ENCODE peak calls at places on chromosomes 12 and 14, in six cellular contexts. One of them, this sample, is unnamed.

GRCh38 chr12:94644141-94644575 is 6.2 kb downstream of the TMCC3 start:
- DNase-seq in spleen: peak; percentile 85
- DNase-seq in PC-3: peak; percentile 77
- DNase-seq in naive thymus-derived CD4-positive, alpha-beta T cell: no peak
- DNase-seq in A549: no peak
- DNase-seq in CD8-positive, alpha-beta T cell: no peak
- DNase-seq in this sample: no peak

GRCh38 chr14:23537351-23538048 is 14.1 kb downstream of the ZFHX2 start:
- DNase-seq in spleen: peak; percentile 60
- DNase-seq in CD8-positive, alpha-beta T cell: no peak
- DNase-seq in A549: no peak
- DNase-seq in PC-3: no peak
- DNase-seq in naive thymus-derived CD4-positive, alpha-beta T cell: no peak
- DNase-seq in this sample: no peak

GRCh38 chr14:39469094-39469710 is 37.0 kb upstream of the FBXO33 start:
- DNase-seq in spleen: no peak
- DNase-seq in A549: no peak
- DNase-seq in PC-3: no peak
- DNase-seq in CD8-positive, alpha-beta T cell: peak; percentile 14
- DNase-seq in naive thymus-derived CD4-positive, alpha-beta T cell: peak; percentile 19
- DNase-seq in this sample: no peak

GRCh38 chr12:14964401-14964800 is 3.0 kb upstream of the ARHGDIB start:
- DNase-seq in CD8-positive, alpha-beta T cell: no peak
- DNase-seq in A549: no peak
- DNase-seq in naive thymus-derived CD4-positive, alpha-beta T cell: no peak
- DNase-seq in spleen: no peak
- DNase-seq in PC-3: no peak
- DNase-seq in this sample: no peak

GRCh38 chr12:79689477-79690155 is 1.1 kb downstream of the PAWR start:
- DNase-seq in spleen: peak; percentile 91
- DNase-seq in CD8-positive, alpha-beta T cell: no peak
- DNase-seq in A549: peak; percentile 38
- DNase-seq in PC-3: peak; percentile 61
- DNase-seq in naive thymus-derived CD4-positive, alpha-beta T cell: peak; percentile 2
- DNase-seq in this sample: no peak

GRCh38 chr12:9648701-9649531 is 20.6 kb upstream of the CLEC2D start:
- DNase-seq in CD8-positive, alpha-beta T cell: no peak
- DNase-seq in PC-3: no peak
- DNase-seq in naive thymus-derived CD4-positive, alpha-beta T cell: no peak
- DNase-seq in A549: no peak
- DNase-seq in spleen: no peak
- DNase-seq in this sample: no peak

GRCh38 chr12:95216704-95217376 is 427 bp downstream of the FGD6 start:
- DNase-seq in A549: peak; percentile 35
- DNase-seq in spleen: no peak
- DNase-seq in naive thymus-derived CD4-positive, alpha-beta T cell: no peak
- DNase-seq in PC-3: peak; percentile 64
- DNase-seq in CD8-positive, alpha-beta T cell: no peak
- DNase-seq in this sample: no peak

GRCh38 chr12:67048371-67048770 is 220.8 kb upstream of the CAND1 start:
- DNase-seq in spleen: no peak
- DNase-seq in naive thymus-derived CD4-positive, alpha-beta T cell: no peak
- DNase-seq in A549: no peak
- DNase-seq in PC-3: peak; percentile 45
- DNase-seq in CD8-positive, alpha-beta T cell: no peak
- DNase-seq in this sample: no peak

GRCh38 chr12:102696045-102696444 is 215.7 kb upstream of the IGF1 start:
- DNase-seq in CD8-positive, alpha-beta T cell: no peak
- DNase-seq in A549: no peak
- DNase-seq in PC-3: no peak
- DNase-seq in naive thymus-derived CD4-positive, alpha-beta T cell: no peak
- DNase-seq in spleen: no peak
- DNase-seq in this sample: no peak

GRCh38 chr14:31265701-31266398 is 58.3 kb upstream of the HECTD1 start:
- DNase-seq in A549: no peak
- DNase-seq in naive thymus-derived CD4-positive, alpha-beta T cell: no peak
- DNase-seq in spleen: no peak
- DNase-seq in PC-3: peak; percentile 77
- DNase-seq in CD8-positive, alpha-beta T cell: no peak
- DNase-seq in this sample: no peak

GRCh38 chr14:31263485-31264133 is 56.0 kb upstream of the HECTD1 start:
- DNase-seq in naive thymus-derived CD4-positive, alpha-beta T cell: no peak
- DNase-seq in CD8-positive, alpha-beta T cell: no peak
- DNase-seq in spleen: no peak
- DNase-seq in PC-3: peak; percentile 97
- DNase-seq in A549: peak; percentile 57
- DNase-seq in this sample: peak; percentile 96

GRCh38 chr14:31268216-31268615 is 60.6 kb upstream of the HECTD1 start:
- DNase-seq in naive thymus-derived CD4-positive, alpha-beta T cell: no peak
- DNase-seq in PC-3: no peak
- DNase-seq in CD8-positive, alpha-beta T cell: no peak
- DNase-seq in spleen: no peak
- DNase-seq in A549: no peak
- DNase-seq in this sample: no peak

GRCh38 chr14:31269599-31270195 is 62.1 kb upstream of the HECTD1 start:
- DNase-seq in naive thymus-derived CD4-positive, alpha-beta T cell: no peak
- DNase-seq in PC-3: no peak
- DNase-seq in CD8-positive, alpha-beta T cell: no peak
- DNase-seq in A549: no peak
- DNase-seq in spleen: no peak
- DNase-seq in this sample: no peak

DNA sequence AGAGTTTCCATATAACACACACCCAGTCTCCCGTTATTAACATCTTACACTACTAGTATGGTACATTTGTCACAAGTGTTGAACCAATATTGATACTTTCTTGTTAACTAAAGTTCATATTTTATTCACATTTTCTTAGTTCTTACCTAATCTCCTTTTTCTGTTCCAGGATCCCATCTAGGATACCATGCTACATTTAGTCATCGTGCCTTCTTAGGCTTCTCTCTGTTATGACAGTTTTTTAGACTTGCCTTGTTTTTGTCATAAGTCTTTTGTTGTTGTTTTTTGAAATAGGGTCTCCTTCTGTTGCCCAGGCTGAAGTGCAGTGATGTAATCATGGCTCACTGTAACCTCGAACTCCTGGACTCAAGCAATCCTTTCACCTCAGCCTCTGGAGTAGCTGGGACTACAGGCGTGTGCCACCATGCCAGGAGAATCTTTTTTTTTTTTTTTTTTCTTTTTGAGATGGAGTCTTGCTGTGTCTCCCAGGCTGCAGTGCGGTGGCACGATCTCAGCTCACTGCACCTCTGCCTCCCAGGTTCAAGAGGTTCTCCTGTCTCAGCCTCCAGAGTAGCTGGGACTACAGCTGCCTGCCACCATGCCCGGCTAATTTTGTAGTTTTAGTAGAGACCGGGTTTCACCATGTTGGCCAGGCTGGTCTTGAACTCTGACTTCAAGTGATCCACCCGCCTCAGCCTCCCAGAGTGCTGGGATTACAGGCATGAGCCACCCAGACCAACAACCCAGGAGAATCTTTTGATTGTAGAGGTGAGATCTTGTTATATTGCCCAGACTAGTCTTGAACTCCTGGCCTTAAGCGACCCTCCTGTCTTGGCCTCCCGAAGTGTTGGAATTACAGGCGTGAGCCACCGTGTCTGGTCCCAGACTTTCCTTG is 59.1 kb upstream of the HECTD1 start:
- DNase-seq in spleen: no peak
- DNase-seq in PC-3: no peak
- DNase-seq in CD8-positive, alpha-beta T cell: no peak
- DNase-seq in naive thymus-derived CD4-positive, alpha-beta T cell: no peak
- DNase-seq in A549: no peak
- DNase-seq in this sample: no peak
- H3K27ac ChIP-seq in spleen: no peak overlapping the region
- H3K27ac ChIP-seq in PC-3: no peak overlapping the region
- H3K27ac ChIP-seq in CD8-positive, alpha-beta T cell: no peak overlapping the region
- H3K27ac ChIP-seq in naive thymus-derived CD4-positive, alpha-beta T cell: no peak overlapping the region
- H3K27ac ChIP-seq in A549: no peak overlapping the region
- H3K27ac ChIP-seq in this sample: no peak overlapping the region

DNA sequence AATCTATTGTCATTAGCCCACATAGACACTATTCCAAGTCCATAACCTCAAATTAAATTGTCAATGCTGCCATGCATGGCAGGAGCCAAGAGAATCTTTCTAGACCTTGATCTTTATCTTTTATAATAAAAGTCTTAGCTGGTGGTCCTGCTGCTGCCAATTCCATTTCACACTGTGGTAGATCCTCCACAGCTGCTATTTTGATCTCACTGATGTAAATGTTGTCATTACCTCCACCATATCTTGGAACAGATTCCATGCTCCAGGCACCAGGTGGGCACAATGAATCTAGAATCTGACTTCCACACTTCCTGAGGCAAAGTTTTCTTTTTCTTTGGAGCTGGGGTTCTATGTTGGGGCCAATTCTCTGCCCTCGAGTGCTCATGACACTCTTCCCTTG is 161.2 kb downstream of the TMTC3 start:
- DNase-seq in naive thymus-derived CD4-positive, alpha-beta T cell: no peak
- DNase-seq in PC-3: no peak
- DNase-seq in spleen: no peak
- DNase-seq in CD8-positive, alpha-beta T cell: no peak
- DNase-seq in A549: no peak
- DNase-seq in this sample: no peak
- H3K4me1 ChIP-seq in naive thymus-derived CD4-positive, alpha-beta T cell: no peaks in the 10 kb centered on the region
- H3K4me1 ChIP-seq in PC-3: peaks cover 42% of the 10 kb centered on the region
- H3K4me1 ChIP-seq in spleen: no peaks in the 10 kb centered on the region
- H3K4me1 ChIP-seq in CD8-positive, alpha-beta T cell: no peaks in the 10 kb centered on the region
- H3K4me1 ChIP-seq in A549: peaks cover 65% of the 10 kb centered on the region
- H3K4me1 ChIP-seq in this sample: peaks cover 45% of the 10 kb centered on the region

GRCh38 chr12:22283508-22283907 is 51.0 kb downstream of the ST8SIA1 start:
- DNase-seq in PC-3: no peak
- DNase-seq in A549: no peak
- DNase-seq in naive thymus-derived CD4-positive, alpha-beta T cell: no peak
- DNase-seq in spleen: no peak
- DNase-seq in CD8-positive, alpha-beta T cell: no peak
- DNase-seq in this sample: no peak

GRCh38 chr12:22282283-22282682 is 52.2 kb downstream of the ST8SIA1 start:
- DNase-seq in CD8-positive, alpha-beta T cell: no peak
- DNase-seq in PC-3: peak; percentile 61
- DNase-seq in A549: peak; percentile 5
- DNase-seq in naive thymus-derived CD4-positive, alpha-beta T cell: no peak
- DNase-seq in spleen: no peak
- DNase-seq in this sample: no peak

GRCh38 chr12:22285871-22286270 is 48.6 kb downstream of the ST8SIA1 start:
- DNase-seq in A549: no peak
- DNase-seq in PC-3: no peak
- DNase-seq in spleen: no peak
- DNase-seq in CD8-positive, alpha-beta T cell: no peak
- DNase-seq in naive thymus-derived CD4-positive, alpha-beta T cell: no peak
- DNase-seq in this sample: no peak

GRCh38 chr12:22284871-22285270 is 49.6 kb downstream of the ST8SIA1 start:
- DNase-seq in CD8-positive, alpha-beta T cell: no peak
- DNase-seq in PC-3: no peak
- DNase-seq in spleen: no peak
- DNase-seq in A549: no peak
- DNase-seq in naive thymus-derived CD4-positive, alpha-beta T cell: no peak
- DNase-seq in this sample: no peak

GRCh38 chr12:22283006-22283506 is 51.5 kb downstream of the ST8SIA1 start:
- DNase-seq in naive thymus-derived CD4-positive, alpha-beta T cell: no peak
- DNase-seq in PC-3: peak; percentile 63
- DNase-seq in spleen: no peak
- DNase-seq in CD8-positive, alpha-beta T cell: no peak
- DNase-seq in A549: no peak
- DNase-seq in this sample: no peak
- H3K27ac ChIP-seq in naive thymus-derived CD4-positive, alpha-beta T cell: no peak overlapping the region
- H3K27ac ChIP-seq in PC-3: peak overlapping the region; percentile 47
- H3K27ac ChIP-seq in spleen: no peak overlapping the region
- H3K27ac ChIP-seq in CD8-positive, alpha-beta T cell: no peak overlapping the region
- H3K27ac ChIP-seq in A549: peak overlapping the region; percentile 30
- H3K27ac ChIP-seq in this sample: peak overlapping the region; percentile 60

GRCh38 chr12:57220770-57221168 is 4.2 kb downstream of the NXPH4 start:
- DNase-seq in spleen: no peak
- DNase-seq in naive thymus-derived CD4-positive, alpha-beta T cell: no peak
- DNase-seq in CD8-positive, alpha-beta T cell: no peak
- DNase-seq in PC-3: no peak
- DNase-seq in A549: no peak
- DNase-seq in this sample: no peak
- H3K4me1 ChIP-seq in spleen: peaks cover 42% of the 10 kb centered on the region
- H3K4me1 ChIP-seq in naive thymus-derived CD4-positive, alpha-beta T cell: peaks cover 10% of the 10 kb centered on the region
- H3K4me1 ChIP-seq in CD8-positive, alpha-beta T cell: peaks cover 55% of the 10 kb centered on the region
- H3K4me1 ChIP-seq in PC-3: peaks cover 26% of the 10 kb centered on the region
- H3K4me1 ChIP-seq in A549: peaks cover 13% of the 10 kb centered on the region
- H3K4me1 ChIP-seq in this sample: no peaks in the 10 kb centered on the region

GRCh38 chr12:6265038-6265405 is 45.5 kb upstream of the PLEKHG6 start:
- DNase-seq in PC-3: no peak
- DNase-seq in spleen: no peak
- DNase-seq in A549: no peak
- DNase-seq in CD8-positive, alpha-beta T cell: no peak
- DNase-seq in naive thymus-derived CD4-positive, alpha-beta T cell: no peak
- DNase-seq in this sample: no peak
- H3K27ac ChIP-seq in PC-3: no peak overlapping the region
- H3K27ac ChIP-seq in spleen: no peak overlapping the region
- H3K27ac ChIP-seq in A549: no peak overlapping the region
- H3K27ac ChIP-seq in CD8-positive, alpha-beta T cell: no peak overlapping the region
- H3K27ac ChIP-seq in naive thymus-derived CD4-positive, alpha-beta T cell: no peak overlapping the region
- H3K27ac ChIP-seq in this sample: no peak overlapping the region

GRCh38 chr12:12239127-12239526 is 27.7 kb downstream of the LRP6 start:
- DNase-seq in CD8-positive, alpha-beta T cell: no peak
- DNase-seq in A549: no peak
- DNase-seq in spleen: no peak
- DNase-seq in PC-3: no peak
- DNase-seq in naive thymus-derived CD4-positive, alpha-beta T cell: no peak
- DNase-seq in this sample: no peak

GRCh38 chr12:12238605-12239004 is 28.2 kb downstream of the LRP6 start:
- DNase-seq in A549: no peak
- DNase-seq in naive thymus-derived CD4-positive, alpha-beta T cell: no peak
- DNase-seq in PC-3: no peak
- DNase-seq in spleen: no peak
- DNase-seq in CD8-positive, alpha-beta T cell: no peak
- DNase-seq in this sample: no peak

GRCh38 chr12:12240671-12241345 is 26.0 kb downstream of the LRP6 start:
- DNase-seq in CD8-positive, alpha-beta T cell: no peak
- DNase-seq in PC-3: no peak
- DNase-seq in spleen: no peak
- DNase-seq in A549: no peak
- DNase-seq in naive thymus-derived CD4-positive, alpha-beta T cell: no peak
- DNase-seq in this sample: no peak

DNA sequence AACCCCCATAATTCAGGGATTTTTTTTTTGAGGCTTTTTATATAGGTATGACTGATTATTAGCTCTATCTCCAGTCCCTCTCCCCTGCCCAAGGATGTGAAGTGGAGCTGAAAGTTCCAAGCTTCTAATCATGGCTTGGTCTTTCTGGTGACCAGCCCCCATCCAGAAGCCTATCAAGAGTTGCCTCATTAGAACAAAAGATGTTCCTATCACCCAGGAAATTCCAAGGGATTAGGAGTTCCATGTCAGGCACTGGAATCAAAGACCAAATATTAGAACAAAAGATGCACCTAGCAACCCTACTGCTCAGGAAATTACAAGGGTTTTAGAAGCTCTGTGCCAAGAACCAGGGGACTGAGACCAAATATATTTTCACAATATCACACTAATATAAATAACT is 29.9 kb downstream of the LRP6 start:
- DNase-seq in PC-3: no peak
- DNase-seq in A549: no peak
- DNase-seq in spleen: no peak
- DNase-seq in naive thymus-derived CD4-positive, alpha-beta T cell: no peak
- DNase-seq in CD8-positive, alpha-beta T cell: no peak
- DNase-seq in this sample: no peak
- H3K4me1 ChIP-seq in PC-3: no peaks in the 10 kb centered on the region
- H3K4me1 ChIP-seq in A549: peaks cover 31% of the 10 kb centered on the region
- H3K4me1 ChIP-seq in spleen: no peaks in the 10 kb centered on the region
- H3K4me1 ChIP-seq in naive thymus-derived CD4-positive, alpha-beta T cell: no peaks in the 10 kb centered on the region
- H3K4me1 ChIP-seq in CD8-positive, alpha-beta T cell: no peaks in the 10 kb centered on the region
- H3K4me1 ChIP-seq in this sample: no peaks in the 10 kb centered on the region

This sample was measured in RWPE2.